ENCODE peak calls at places on chromosomes 16 and 17, in seven cellular contexts. I is ACHN; G is mucosa of gallbladder; Q is NCI-H748 treated with DMSO at 0.1 percent for 48 hours; L is stimulated activated CD4-positive, alpha-beta T cell treated with anti-CD3 and anti-CD28 coated beads, Interleukin-1b, Interleukin-23, amount 100 ng/mL, for 24 hours; J is NCI-H2029; P is T-helper 1 cell. K is an unnamed sample.

GRCh38 chr17:40068129-40068581 is 5.4 kb downstream of the THRA start:
- DNase-seq in I (no peak), G (no peak), Q (no peak), L (no peak), J (no peak), P (no peak), K (no peak)

GRCh38 chr16:56477096-56477878 is 25.9 kb downstream of the OGFOD1 start:
- DNase-seq in I (peak), G (no peak), Q (no peak), L (no peak), J (no peak), P (no peak), K (no peak)

GRCh38 chr16:68960910-68961309 is 117.6 kb downstream of the TANGO6 start:
- DNase-seq in I (no peak), G (no peak), Q (no peak), L (no peak), J (no peak), P (no peak), K (no peak)

GRCh38 chr17:55281592-55282378 is 17.0 kb downstream of the HLF start:
- DNase-seq in I (no peak), G (no peak), Q (no peak), L (no peak), J (no peak), P (no peak), K (no peak)

GRCh38 chr16:64648282-64648681 is 473.6 kb downstream of the CDH11 start:
- DNase-seq in I (no peak), G (no peak), Q (no peak), L (no peak), J (no peak), P (no peak), K (no peak)

GRCh38 chr16:66930189-66930588 is 4.0 kb downstream of the CIAO2B start:
- DNase-seq in I (peak), G (peak), Q (no peak), L (no peak), J (no peak), P (no peak), K (no peak)

GRCh38 chr17:51035436-51035835 is 85.2 kb downstream of the SPAG9 start:
- DNase-seq in I (no peak), G (no peak), Q (no peak), L (no peak), J (no peak), P (no peak), K (no peak)

GRCh38 chr17:81304196-81305015 is 9.3 kb upstream of the SLC38A10 start:
- DNase-seq in I (no peak), G (no peak), Q (no peak), L (no peak), J (no peak), P (no peak), K (no peak)

GRCh38 chr17:48907713-48908046 is 527 bp upstream of the UBE2Z start:
- DNase-seq in I (no peak), G (no peak), Q (no peak), L (no peak), J (no peak), P (no peak), K (no peak)

GRCh38 chr16:14378684-14379467 is 251.2 kb downstream of the PARN start:
- DNase-seq in I (no peak), G (no peak), Q (no peak), L (no peak), J (no peak), P (no peak), K (no peak)

GRCh38 chr16:56643080-56643778 is 4.8 kb downstream of the MT1A start:
- DNase-seq in I (peak), G (peak), Q (no peak), L (peak), J (no peak), P (peak), K (peak)

GRCh38 chr17:9875441-9875840 is 29.6 kb downstream of the RCVRN start:
- DNase-seq in I (peak), G (peak), Q (no peak), L (no peak), J (no peak), P (no peak), K (no peak)

GRCh38 chr16:9966569-9967157 is 215.6 kb downstream of the GRIN2A start:
- DNase-seq in I (peak), G (no peak), Q (no peak), L (no peak), J (no peak), P (peak), K (no peak)

GRCh38 chr17:15456486-15456885 is 10.9 kb downstream of the CDRT4 start:
- DNase-seq in I (no peak), G (no peak), Q (no peak), L (no peak), J (no peak), P (no peak), K (no peak)

GRCh38 chr16:12272264-12272663 is 295.7 kb downstream of the SNX29 start:
- DNase-seq in I (no peak), G (no peak), Q (no peak), L (no peak), J (no peak), P (no peak), K (no peak)

GRCh38 chr16:71383054-71383773 is 24.7 kb downstream of the CALB2 start:
- DNase-seq in I (no peak), G (no peak), Q (no peak), L (no peak), J (no peak), P (no peak), K (no peak)

GRCh38 chr17:71118039-71118438 is 948.7 kb downstream of the KCNJ2 start:
- DNase-seq in I (peak), G (no peak), Q (peak), L (no peak), J (no peak), P (no peak), K (no peak)

GRCh38 chr16:6484931-6485330 is 847.7 kb upstream of the RBFOX1 start:
- DNase-seq in I (no peak), G (no peak), Q (no peak), L (no peak), J (no peak), P (no peak), K (no peak)

GRCh38 chr16:9908613-9909012 is 273.6 kb downstream of the GRIN2A start:
- DNase-seq in I (no peak), G (no peak), Q (no peak), L (no peak), J (peak), P (no peak), K (no peak)

GRCh38 chr17:58249270-58250133 is 11.1 kb downstream of the LPO start:
- DNase-seq in I (peak), G (peak), Q (peak), L (peak), J (peak), P (peak), K (peak)

GRCh38 chr17:74920679-74921044 is 2.4 kb downstream of the USH1G start:
- DNase-seq in I (no peak), G (no peak), Q (no peak), L (no peak), J (no peak), P (no peak), K (no peak)

GRCh38 chr17:56593741-56594527 is 435 bp downstream of the NOG start:
- DNase-seq in I (peak), G (peak), Q (peak), L (no peak), J (no peak), P (peak), K (no peak)

GRCh38 chr17:40026816-40027613 is 11.8 kb downstream of the CSF3 start:
- DNase-seq in I (peak), G (peak), Q (peak), L (peak), J (peak), P (peak), K (peak)

GRCh38 chr17:17855976-17856375 is 19.2 kb upstream of the SREBF1 start:
- DNase-seq in I (no peak), G (no peak), Q (no peak), L (no peak), J (no peak), P (no peak), K (no peak)

GRCh38 chr17:74780443-74781238 is 4.5 kb upstream of the NAT9 start:
- DNase-seq in I (peak), G (peak), Q (no peak), L (no peak), J (no peak), P (peak), K (no peak)

GRCh38 chr16:68335175-68335574 is 24.4 kb downstream of the PRMT7 start:
- DNase-seq in I (no peak), G (no peak), Q (no peak), L (no peak), J (no peak), P (no peak), K (no peak)

GRCh38 chr16:589658-590159 is at the start of gene RAB40C:
- DNase-seq in I (peak), G (peak), Q (peak), L (peak), J (peak), P (peak), K (peak)

GRCh38 chr17:82458885-82459424 is 414 bp downstream of the NARF start:
- DNase-seq in I (peak), G (no peak), Q (no peak), L (no peak), J (no peak), P (peak), K (no peak)

K was measured in CD8-positive, alpha-beta T cell.